ENCODE peak calls at places on chromosome 9, in seven cellular contexts. U is heart right ventricle, I is foreskin fibroblast, B is adrenal gland, F is GM10248, D is PC-3, K is breast epithelium. T is an unnamed sample.
A peak's percentile ranks its signal among the peaks of the same experiment; 100 is the strongest.

GRCh38 chr9:103188966-103189365 is 193.8 kb downstream of the CYLC2 start:
- DNase-seq in D (no peak), B (peak; percentile 71), K (no peak), U (no peak), I (no peak), F (no peak), T (no peak)

GRCh38 chr9:38068616-38068865 is 486 bp downstream of the SHB start:
- DNase-seq in B (peak; percentile 41), U (peak; percentile 55), K (no peak), D (peak; percentile 29), I (peak; percentile 81), F (peak; percentile 61), T (no peak)

GRCh38 chr9:27351438-27351837 is 54.5 kb upstream of the EQTN start:
- DNase-seq in B (peak; percentile 59), K (no peak), I (no peak), D (no peak), U (peak; percentile 37), F (no peak), T (no peak)

GRCh38 chr9:130186839-130187522 is 14.8 kb downstream of the NCS1 start:
- DNase-seq in I (peak; percentile 74), F (no peak), K (no peak), U (no peak), B (peak; percentile 92), D (peak; percentile 75), T (no peak)

GRCh38 chr9:94545940-94546339 is 8.9 kb upstream of the PCAT7 start:
- DNase-seq in K (no peak), D (no peak), U (no peak), I (no peak), F (no peak), B (no peak), T (no peak)

GRCh38 chr9:69500925-69501324 is 171.2 kb downstream of the APBA1 start:
- DNase-seq in K (no peak), I (no peak), D (no peak), U (no peak), F (no peak), B (no peak), T (no peak)

GRCh38 chr9:128644452-128644851 is 12.2 kb downstream of the DYNC2I2 start:
- DNase-seq in I (no peak), K (no peak), U (no peak), D (no peak), F (no peak), B (no peak), T (no peak)

GRCh38 chr9:37464006-37464405 is 1.2 kb downstream of the ZBTB5 start:
- DNase-seq in F (no peak), I (no peak), B (no peak), U (no peak), K (no peak), D (no peak), T (no peak)

DNA sequence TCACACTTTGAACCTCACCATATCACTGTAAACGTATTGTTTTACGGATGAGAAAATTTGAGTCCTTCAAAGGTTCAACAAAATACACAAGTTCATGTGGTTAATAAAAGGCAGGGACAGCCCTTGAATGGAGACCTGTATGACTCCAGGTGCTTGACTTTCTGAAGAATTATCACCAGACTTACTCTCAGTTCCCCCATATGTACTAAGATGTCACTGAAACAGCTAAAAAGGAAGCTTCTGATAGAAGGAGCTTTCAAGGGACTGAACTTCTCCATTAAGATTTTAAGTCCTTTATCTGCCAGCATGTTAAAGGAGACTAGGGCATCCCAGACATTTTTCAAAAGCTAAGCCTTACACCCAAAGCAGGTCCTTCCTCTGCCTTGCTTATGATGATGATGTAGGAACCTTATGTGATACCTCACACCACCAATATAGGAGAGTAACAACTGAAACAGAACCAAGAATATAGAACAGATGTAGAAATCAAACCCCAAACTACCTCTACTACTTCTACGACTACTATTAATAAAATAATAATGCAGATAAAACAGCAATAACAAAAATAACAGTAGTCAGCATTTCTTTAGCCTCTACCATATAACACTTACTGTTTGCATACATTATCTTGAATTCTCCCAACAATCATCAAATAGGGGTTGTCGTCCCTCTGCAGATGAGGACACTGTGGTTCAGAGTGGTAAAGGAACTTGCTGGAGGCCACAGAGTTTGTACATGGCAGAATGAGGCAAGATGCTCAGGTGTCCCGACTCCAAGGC is 273.9 kb downstream of the ELAVL2 start:
- DNase-seq in B (no peak), F (no peak), U (no peak), D (no peak), I (no peak), K (no peak), T (no peak)
- TF ChIP-seq CTCF in B (no peak), F (no peak), U (no peak), D (no peak), I (no peak), K (no peak), T (no peak)

GRCh38 chr9:115944166-115944948 is 209.2 kb upstream of the PAPPA start:
- DNase-seq in D (no peak), B (peak; percentile 39), K (peak; percentile 54), I (peak; percentile 100), U (peak; percentile 62), F (no peak), T (peak; percentile 31)
- TF ChIP-seq CTCF in D (no peak), B (no peak), K (no peak), I (no peak), U (no peak), F (no peak), T (no peak)

DNA sequence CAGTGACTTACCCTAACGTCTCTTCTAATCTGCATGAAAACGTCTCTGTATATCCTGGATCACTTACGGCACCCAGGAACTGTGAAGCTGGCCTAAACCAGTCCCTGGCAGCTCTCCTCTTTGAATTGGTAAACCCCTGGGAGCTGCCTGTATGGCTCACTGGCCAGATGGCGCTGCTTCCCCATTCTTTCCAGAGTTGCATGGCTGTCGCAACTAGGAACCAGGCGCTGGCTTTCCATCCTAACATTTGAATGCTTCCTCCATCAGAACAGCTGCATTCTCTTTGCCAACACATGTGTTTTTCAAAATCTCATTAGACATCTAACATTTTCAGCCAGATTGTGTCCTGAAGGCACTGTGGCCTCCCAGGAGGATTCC is 8.0 kb upstream of the PCA3 start:
- DNase-seq in I (peak; percentile 73), F (no peak), B (peak; percentile 19), K (no peak), D (peak; percentile 4), U (peak; percentile 20), T (no peak)
- TF ChIP-seq CTCF in I (no peak), F (peak; percentile 10), B (no peak), K (no peak), D (no peak), U (no peak), T (no peak)

DNA sequence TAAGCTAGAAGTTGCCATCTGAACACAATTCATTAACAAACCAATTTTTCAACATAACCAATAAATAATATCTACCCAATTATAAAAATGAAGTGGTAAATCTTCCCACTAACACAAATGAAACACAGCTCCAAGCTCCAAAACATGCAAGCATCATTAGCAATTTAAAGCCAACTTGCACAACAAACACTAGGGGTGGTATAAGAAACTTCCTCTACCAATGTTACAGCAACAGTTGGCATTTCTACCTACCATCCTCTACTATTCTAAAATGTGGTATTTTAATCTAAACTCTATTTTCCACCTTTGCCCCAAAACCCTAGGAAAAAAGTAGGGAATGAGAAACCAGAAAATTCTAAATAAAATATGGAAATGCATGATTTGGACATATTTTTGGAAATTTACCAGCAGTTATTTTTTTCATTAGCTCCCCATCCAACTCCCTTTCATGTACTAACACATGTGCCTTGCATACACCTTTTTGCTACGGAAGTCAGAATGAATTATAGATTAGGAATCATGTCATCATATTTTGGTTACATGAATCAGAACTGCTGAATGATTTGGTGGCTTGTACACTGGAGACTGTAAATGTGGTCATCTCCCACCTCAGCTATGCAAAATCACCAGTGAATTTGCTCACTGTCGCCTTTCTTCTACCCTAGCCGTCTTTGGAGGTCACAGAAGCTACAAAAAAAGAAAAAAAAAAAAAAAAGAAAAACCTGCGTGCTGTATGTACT is 4.1 kb downstream of the NR6A1 start:
- DNase-seq in D (no peak), U (no peak), F (no peak), B (no peak), I (no peak), K (no peak), T (no peak)
- TF ChIP-seq CTCF in D (peak; percentile 41), U (no peak), F (peak; percentile 3), B (no peak), I (no peak), K (no peak), T (no peak)

DNA sequence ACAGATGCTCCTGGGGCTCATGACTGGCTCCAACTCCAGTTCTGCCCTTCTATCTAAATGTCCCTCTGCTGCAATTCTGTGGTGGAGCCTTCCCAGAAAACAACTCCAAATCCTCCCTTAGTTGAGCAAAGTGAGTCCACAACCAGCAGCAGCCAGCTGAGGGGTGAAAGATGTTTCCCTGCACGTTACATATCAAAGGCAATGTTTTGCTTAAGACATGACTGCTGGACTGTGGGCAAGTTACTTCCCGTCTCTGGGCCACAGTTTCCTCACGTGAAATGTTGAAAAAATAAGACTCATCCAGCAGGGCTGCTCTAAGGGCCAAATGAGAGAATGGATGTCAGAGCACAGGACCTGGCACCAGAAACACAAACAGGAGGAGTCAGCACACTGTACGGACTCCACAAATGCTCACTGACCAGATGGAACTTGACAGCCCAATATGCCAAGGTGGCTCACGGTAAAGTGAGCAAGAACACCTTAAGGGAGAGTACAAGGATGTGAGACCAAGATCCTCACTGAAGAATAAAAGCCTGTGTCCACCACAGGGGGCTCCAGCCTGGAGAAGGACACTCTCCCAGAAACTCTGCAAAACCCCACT is 138.4 kb upstream of the ABCA1 start:
- DNase-seq in B (peak; percentile 29), D (no peak), F (no peak), I (no peak), K (no peak), U (no peak), T (no peak)
- TF ChIP-seq CTCF in B (no peak), D (no peak), F (no peak), I (no peak), K (no peak), U (no peak), T (no peak)